ENCODE peak calls at places on chromosomes 13 and 19, in six cellular contexts. T, G, K, O, X and P are unnamed samples. For H3K4me1, the result is how much of the 10 kb centered on the place peaks cover.

GRCh38 chr13:79246575-79246949 is 159.5 kb downstream of the RBM26 start:
- DNase-seq in O (no peak), X (no peak), T (no peak), K (no peak), G (no peak), P (no peak)

GRCh38 chr13:27978301-27978968 is 9.3 kb upstream of the CDX2 start:
- DNase-seq in O (no peak), X (no peak), G (no peak), T (no peak), K (peak), P (no peak)

GRCh38 chr19:15862444-15862843 is 35.4 kb downstream of the CYP4F2 start:
- DNase-seq in G (no peak), X (no peak), T (no peak), K (no peak), O (no peak), P (no peak)

GRCh38 chr13:48828962-48829405 is 146.7 kb upstream of the FNDC3A start:
- DNase-seq in T (no peak), G (no peak), K (peak), O (no peak), X (no peak), P (no peak)

GRCh38 chr19:2084993-2085720 is 11.0 kb downstream of the MOB3A start:
- DNase-seq in O (peak), G (no peak), T (no peak), K (no peak), X (peak), P (peak)

GRCh38 chr13:82625753-82626152 is 1256.5 kb downstream of the SLITRK1 start:
- DNase-seq in K (no peak), X (no peak), T (no peak), G (no peak), O (no peak), P (no peak)

GRCh38 chr13:101424381-101425155 is 8.3 kb upstream of the NALCN start:
- DNase-seq in X (no peak), K (no peak), O (peak), G (no peak), T (peak), P (no peak)

GRCh38 chr13:101575591-101575990 is 123.1 kb downstream of the ITGBL1 start:
- DNase-seq in O (no peak), K (no peak), T (no peak), X (no peak), G (no peak), P (no peak)

GRCh38 chr19:7874080-7874856 is at the start of gene PRR36:
- DNase-seq in T (peak), G (no peak), K (peak), X (peak), O (peak), P (no peak)

GRCh38 chr19:53328967-53329366 is 4.6 kb upstream of the ZNF845 start:
- DNase-seq in T (no peak), O (no peak), X (no peak), G (no peak), K (peak), P (peak)

GRCh38 chr13:51181752-51182383 is 40.3 kb upstream of the FAM124A start:
- DNase-seq in T (no peak), K (peak), G (no peak), X (no peak), O (no peak), P (no peak)

GRCh38 chr19:5149930-5150329 is 181.0 kb downstream of the KDM4B start:
- DNase-seq in O (no peak), X (no peak), T (no peak), K (no peak), G (no peak), P (peak)

GRCh38 chr19:35032356-35032865 is 2.1 kb downstream of the SCN1B start:
- DNase-seq in O (no peak), T (no peak), X (no peak), G (no peak), K (no peak), P (no peak)
- H3K4me1 ChIP-seq in O (under half), T (under half), X (under half), G (under half), K (under half), P (under half)

DNA sequence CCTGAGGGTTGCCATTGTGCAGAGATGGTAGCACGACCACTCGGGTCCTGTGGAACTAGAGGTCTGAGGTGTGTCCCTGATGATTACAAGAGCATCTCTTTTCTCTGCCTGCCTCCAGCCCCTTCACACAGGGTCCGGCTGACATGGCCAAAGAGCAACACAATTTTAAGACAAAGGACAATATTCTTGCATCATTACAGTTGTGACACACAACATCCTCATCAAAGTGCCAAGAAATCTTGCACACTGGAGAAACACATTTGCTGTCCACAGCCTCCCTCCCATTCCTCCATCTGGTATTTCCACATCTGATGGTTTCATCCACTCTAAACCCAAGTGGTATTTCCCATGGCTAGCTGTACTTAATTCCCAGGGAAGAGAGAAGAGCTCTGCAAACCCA is 12.8 kb downstream of the COL4A1 start:
- DNase-seq in O (no peak), X (no peak), T (no peak), K (no peak), G (no peak), P (no peak)
- TF ChIP-seq POLR2AphosphoS5 in O (no peak), X (no peak), T (no peak), K (no peak), G (no peak), P (no peak)

GRCh38 chr19:40607898-40608621 is 6.9 kb downstream of the LTBP4 start:
- DNase-seq in G (no peak), K (no peak), O (no peak), T (no peak), X (no peak), P (no peak)

GRCh38 chr19:40608957-40609356 is 7.8 kb downstream of the LTBP4 start:
- DNase-seq in K (no peak), X (no peak), T (no peak), O (no peak), G (no peak), P (no peak)

GRCh38 chr19:40605201-40605971 is 4.2 kb downstream of the LTBP4 start:
- DNase-seq in O (no peak), T (peak), G (no peak), X (peak), K (peak), P (peak)

GRCh38 chr19:40609561-40610395 is 8.6 kb downstream of the LTBP4 start:
- DNase-seq in G (no peak), X (peak), T (peak), O (peak), K (peak), P (peak)

GRCh38 chr19:40607311-40607871 is 6.2 kb downstream of the LTBP4 start:
- DNase-seq in G (no peak), X (no peak), K (peak), O (no peak), T (no peak), P (no peak)
- H3K4me1 ChIP-seq in G (half or more), X (half or more), K (under half), O (under half), T (half or more), P (under half)

GRCh38 chr13:73722120-73722519 is 412.1 kb downstream of the KLF12 start:
- DNase-seq in X (no peak), T (peak), G (no peak), O (peak), K (peak), P (no peak)
- TF ChIP-seq POLR2AphosphoS5 in X (no peak), T (no peak), G (peak), O (no peak), K (no peak), P (no peak)